ENCODE peak calls at places on chromosome 9, in seven cellular contexts. I, V, D, Z, X, K and E are unnamed samples.

GRCh38 chr9:90099262-90099982 is 494.6 kb downstream of the GADD45G start:
- DNase-seq in K (peak; percentile 25), X (peak; percentile 44), I (peak; percentile 18), V (no peak), Z (no peak), D (no peak), E (peak; percentile 24)

GRCh38 chr9:20322212-20322611 is 300.1 kb downstream of the MLLT3 start:
- DNase-seq in D (no peak), I (no peak), Z (no peak), K (no peak), X (no peak), V (no peak), E (no peak)

GRCh38 chr9:128921881-128922763 is 1.3 kb downstream of the PHYHD1 start:
- DNase-seq in V (no peak), D (no peak), Z (no peak), K (peak; percentile 73), X (peak; percentile 95), I (no peak), E (peak; percentile 86)

GRCh38 chr9:131755541-131756198 is 15.8 kb upstream of the RAPGEF1 start:
- DNase-seq in X (peak; percentile 84), V (peak; percentile 85), I (peak; percentile 91), Z (peak; percentile 89), K (peak; percentile 93), D (peak; percentile 57), E (peak; percentile 93)

GRCh38 chr9:16726718-16727451 is 143.6 kb downstream of the BNC2 start:
- DNase-seq in X (peak; percentile 74), I (peak; percentile 78), V (no peak), Z (no peak), D (peak; percentile 64), K (no peak), E (peak; percentile 91)

GRCh38 chr9:126788631-126789349 is 16.1 kb upstream of the ZBTB43 start:
- DNase-seq in I (peak; percentile 79), D (peak; percentile 53), V (no peak), Z (no peak), K (no peak), X (no peak), E (no peak)

GRCh38 chr9:26243298-26243697 is 565.1 kb upstream of the TUSC1 start:
- DNase-seq in I (no peak), X (no peak), K (no peak), V (no peak), Z (no peak), D (no peak), E (no peak)

GRCh38 chr9:121483473-121484031 is 16.1 kb downstream of the GGTA1 start:
- DNase-seq in Z (no peak), X (no peak), K (no peak), D (no peak), I (no peak), V (no peak), E (no peak)

GRCh38 chr9:114374936-114375335 is 12.8 kb downstream of the AKNA start:
- DNase-seq in Z (no peak), X (no peak), D (no peak), K (no peak), V (no peak), I (no peak), E (no peak)

GRCh38 chr9:26656003-26656940 is 236.3 kb downstream of the CAAP1 start:
- DNase-seq in X (peak; percentile 64), Z (peak; percentile 43), I (peak; percentile 30), K (peak; percentile 46), D (no peak), V (no peak), E (peak; percentile 70)

GRCh38 chr9:127904888-127905728 is 5.7 kb upstream of the ST6GALNAC6 start:
- DNase-seq in I (no peak), K (peak; percentile 63), Z (no peak), X (no peak), D (no peak), V (peak; percentile 67), E (no peak)

GRCh38 chr9:92147030-92147853 is 32.0 kb upstream of the SPTLC1 start:
- DNase-seq in D (peak; percentile 94), V (no peak), I (peak; percentile 86), K (no peak), X (peak; percentile 56), Z (no peak), E (no peak)

GRCh38 chr9:98875536-98875935 is 68.1 kb downstream of the GALNT12 start:
- DNase-seq in D (no peak), V (no peak), I (no peak), K (no peak), Z (no peak), X (no peak), E (no peak)

GRCh38 chr9:130490981-130491380 is 46.2 kb downstream of the ASS1 start:
- DNase-seq in Z (no peak), D (no peak), X (no peak), I (no peak), K (no peak), V (no peak), E (peak; percentile 40)

GRCh38 chr9:87206064-87206661 is 258.9 kb upstream of the GAS1 start:
- DNase-seq in X (no peak), K (no peak), Z (no peak), V (no peak), I (peak; percentile 85), D (peak; percentile 90), E (no peak)

GRCh38 chr9:110604101-110604710 is 24.7 kb upstream of the SVEP1 start:
- DNase-seq in K (no peak), D (no peak), V (no peak), I (peak; percentile 34), X (no peak), Z (no peak), E (no peak)

GRCh38 chr9:88533951-88534455 is 975 bp upstream of the NXNL2 start:
- DNase-seq in I (peak; percentile 68), V (no peak), K (no peak), Z (no peak), X (peak; percentile 83), D (peak; percentile 92), E (peak; percentile 38)

GRCh38 chr9:35423499-35423898 is 66.4 kb upstream of the RUSC2 start:
- DNase-seq in I (no peak), Z (peak; percentile 44), V (no peak), K (no peak), X (no peak), D (peak; percentile 68), E (no peak)

GRCh38 chr9:95419444-95419843 is 97.3 kb downstream of the PTCH1 start:
- DNase-seq in K (no peak), D (no peak), Z (no peak), I (no peak), X (no peak), V (no peak), E (no peak)